ENCODE peak calls at places on chromosomes 5 and 9, in five cellular contexts. W is retina, P is A172, V is spleen, N is T-helper 17 cell. A is an unnamed sample.

GRCh38 chr5:79183617-79184016 is 52.3 kb upstream of the JMY start:
- DNase-seq in P (no peak), V (no peak), W (no peak), N (no peak), A (no peak)

GRCh38 chr5:115068239-115069086 is 101.2 kb downstream of the TRIM36 start:
- DNase-seq in P (peak; percentile 94), V (no peak), W (no peak), N (no peak), A (peak; percentile 69)

GRCh38 chr5:134603059-134603458 is 29.6 kb downstream of the SAR1B start:
- DNase-seq in N (no peak), P (peak; percentile 34), W (no peak), V (no peak), A (no peak)

GRCh38 chr5:158414780-158415179 is 555.8 kb upstream of the CLINT1 start:
- DNase-seq in W (no peak), N (no peak), P (peak; percentile 88), V (no peak), A (peak; percentile 86)

GRCh38 chr9:69857131-69857530 is 36.5 kb downstream of the CFAP95 start:
- DNase-seq in V (no peak), N (no peak), W (no peak), P (peak; percentile 87), A (peak; percentile 60)

GRCh38 chr5:88827997-88828396 is 55.0 kb downstream of the MEF2C start:
- DNase-seq in N (no peak), P (no peak), W (no peak), V (no peak), A (peak; percentile 53)

GRCh38 chr9:27529316-27530278 is at the start of gene MOB3B:
- DNase-seq in W (peak; percentile 94), N (peak; percentile 59), P (peak; percentile 16), V (peak; percentile 97), A (peak; percentile 36)

GRCh38 chr5:117454716-117455212 is 880.1 kb upstream of the SEMA6A start:
- DNase-seq in N (no peak), W (peak; percentile 70), V (peak; percentile 71), P (peak; percentile 42), A (no peak)

GRCh38 chr5:167049043-167049663 is 1242.3 kb upstream of the WWC1 start:
- DNase-seq in V (no peak), W (no peak), P (peak; percentile 60), N (no peak), A (peak; percentile 20)

A was measured in RPMI7951.